ENCODE peak calls at places on chromosome 18, in four cellular contexts. U is GM12878, K is K562, O is HepG2. W is an unnamed sample.

GRCh38 chr18:7146067-7146466 is 28.5 kb upstream of the LAMA1 start:
- DNase-seq in U (no peak), K (no peak), O (no peak), W (no peak)

GRCh38 chr18:30501594-30501993 is 540.9 kb downstream of the DSC3 start:
- DNase-seq in U (no peak), K (no peak), O (no peak), W (no peak)

GRCh38 chr18:3623769-3624545 is 174.0 kb downstream of the TGIF1 start:
- DNase-seq in U (no peak), K (peak; percentile 84), O (peak; percentile 98), W (no peak)

GRCh38 chr18:38909972-38910371 is 1344.4 kb upstream of the CELF4 start:
- DNase-seq in U (no peak), K (no peak), O (no peak), W (no peak)

GRCh38 chr18:60082790-60083189 is 183.0 kb downstream of the PMAIP1 start:
- DNase-seq in U (no peak), K (no peak), O (no peak), W (no peak)

GRCh38 chr18:5894613-5895299 is 566 bp downstream of the TMEM200C start:
- DNase-seq in U (no peak), K (no peak), O (no peak), W (peak; percentile 21)

GRCh38 chr18:31241900-31242409 is 76.0 kb upstream of the DSG1 start:
- DNase-seq in U (no peak), K (peak; percentile 36), O (peak; percentile 98), W (peak; percentile 81)

GRCh38 chr18:74524097-74524496 is 10.2 kb upstream of the CNDP1 start:
- DNase-seq in U (no peak), K (no peak), O (no peak), W (no peak)

GRCh38 chr18:12679183-12679786 is 21.4 kb upstream of the SPIRE1 start:
- DNase-seq in U (no peak), K (no peak), O (no peak), W (no peak)

GRCh38 chr18:24837065-24837464 is 376.6 kb downstream of the HRH4 start:
- DNase-seq in U (no peak), K (no peak), O (no peak), W (no peak)

GRCh38 chr18:48191494-48191893 is 217.7 kb downstream of the ZBTB7C start:
- DNase-seq in U (no peak), K (no peak), O (no peak), W (no peak)

GRCh38 chr18:3595282-3596273 is 145.6 kb downstream of the TGIF1 start:
- DNase-seq in U (peak; percentile 82), K (peak; percentile 64), O (peak; percentile 92), W (no peak)

GRCh38 chr18:12317664-12318333 is 9.8 kb downstream of the TUBB6 start:
- DNase-seq in U (no peak), K (peak; percentile 5), O (no peak), W (no peak)

GRCh38 chr18:12046046-12046750 is 47.4 kb upstream of the ANKRD62 start:
- DNase-seq in U (no peak), K (no peak), O (peak; percentile 21), W (no peak)

GRCh38 chr18:69948919-69949537 is 1.4 kb upstream of the CD226 start:
- DNase-seq in U (peak; percentile 88), K (no peak), O (no peak), W (no peak)

GRCh38 chr18:12252061-12252460 is 2.1 kb upstream of the CIDEA start:
- DNase-seq in U (no peak), K (no peak), O (no peak), W (no peak)

GRCh38 chr18:54033087-54033486 is 191.4 kb downstream of the MBD2 start:
- DNase-seq in U (no peak), K (no peak), O (no peak), W (no peak)

GRCh38 chr18:24595556-24595955 is 135.1 kb downstream of the HRH4 start:
- DNase-seq in U (no peak), K (no peak), O (no peak), W (no peak)

GRCh38 chr18:42363446-42363845 is 408.4 kb downstream of the PIK3C3 start:
- DNase-seq in U (no peak), K (no peak), O (no peak), W (no peak)

GRCh38 chr18:58416704-58417683 is 211.9 kb downstream of the ALPK2 start:
- DNase-seq in U (no peak), K (no peak), O (peak; percentile 70), W (no peak)

GRCh38 chr18:61531182-61531581 is 198.0 kb downstream of the CDH20 start:
- DNase-seq in U (no peak), K (no peak), O (no peak), W (no peak)

GRCh38 chr18:52392160-52392559 is 52.2 kb downstream of the DCC start:
- DNase-seq in U (peak; percentile 52), K (no peak), O (no peak), W (no peak)

GRCh38 chr18:48229445-48230052 is 179.6 kb downstream of the ZBTB7C start:
- DNase-seq in U (no peak), K (no peak), O (no peak), W (no peak)

GRCh38 chr18:13382683-13382989 is 164.1 kb downstream of the LDLRAD4 start:
- DNase-seq in U (no peak), K (no peak), O (no peak), W (no peak)

GRCh38 chr18:55407191-55407590 is 180.8 kb downstream of the TCF4 start:
- DNase-seq in U (no peak), K (no peak), O (no peak), W (no peak)

GRCh38 chr18:68837665-68838390 is 39.9 kb downstream of the CCDC102B start:
- DNase-seq in U (no peak), K (no peak), O (no peak), W (no peak)

GRCh38 chr18:10442551-10442971 is 11.9 kb upstream of the APCDD1 start:
- DNase-seq in U (no peak), K (no peak), O (no peak), W (no peak)

GRCh38 chr18:8989017-8989416 is 113.5 kb upstream of the NDUFV2 start:
- DNase-seq in U (no peak), K (no peak), O (no peak), W (no peak)

GRCh38 chr18:8988262-8988871 is 114.1 kb upstream of the NDUFV2 start:
- DNase-seq in U (no peak), K (peak; percentile 70), O (peak; percentile 46), W (peak; percentile 61)

GRCh38 chr18:8989855-8990254 is 112.6 kb upstream of the NDUFV2 start:
- DNase-seq in U (no peak), K (no peak), O (no peak), W (no peak)

GRCh38 chr18:8991131-8991530 is 111.4 kb upstream of the NDUFV2 start:
- DNase-seq in U (no peak), K (no peak), O (no peak), W (no peak)

DNA sequence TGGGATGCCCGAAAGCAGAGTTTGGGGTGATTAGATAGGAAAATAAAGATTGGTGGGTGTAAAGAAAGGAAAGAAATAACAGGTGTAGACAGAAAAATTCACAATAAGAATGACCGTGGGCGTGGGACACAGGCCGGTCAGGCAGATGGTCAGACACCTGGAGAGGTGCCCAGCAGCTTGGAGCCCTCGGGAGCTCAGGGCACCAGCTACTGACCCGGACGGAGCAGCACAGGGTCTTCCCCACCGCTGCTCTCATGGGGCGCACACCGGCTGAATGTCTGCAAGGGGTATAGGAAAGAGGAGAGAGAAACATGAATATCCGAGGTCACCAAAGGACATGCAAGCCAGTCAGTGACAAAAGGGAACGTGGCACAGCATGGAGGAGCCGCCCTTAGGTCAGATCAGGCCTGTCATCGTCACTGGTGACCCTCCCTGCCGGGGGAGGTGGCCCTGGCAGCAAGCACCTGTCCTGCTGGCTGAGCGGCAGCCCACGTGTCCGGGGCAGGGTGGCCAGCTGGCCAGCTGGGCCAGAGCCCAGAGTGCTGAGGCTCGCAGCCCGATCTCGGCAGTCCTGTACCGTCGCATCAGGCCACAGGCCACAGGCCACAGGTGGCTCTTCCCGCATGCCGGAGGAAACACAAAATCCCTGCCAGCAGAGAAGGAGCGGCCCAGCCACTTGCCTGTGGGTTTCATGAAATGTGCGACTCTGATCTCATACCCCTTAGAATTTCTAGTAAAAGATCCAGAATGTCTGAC is 112.0 kb upstream of the NDUFV2 start:
- DNase-seq in U (no peak), K (no peak), O (no peak), W (no peak)
- TF ChIP-seq FOXK2 in U (no peak), K (no peak), O (no peak), W (no peak)

GRCh38 chr18:79692886-79693285 is 13.3 kb downstream of the CTDP1 start:
- DNase-seq in U (no peak), K (no peak), O (no peak), W (no peak)

GRCh38 chr18:79690586-79691482 is 11.2 kb downstream of the CTDP1 start:
- DNase-seq in U (no peak), K (no peak), O (no peak), W (no peak)

GRCh38 chr18:79687806-79688205 is 8.2 kb downstream of the CTDP1 start:
- DNase-seq in U (no peak), K (no peak), O (no peak), W (no peak)

GRCh38 chr18:79692056-79692455 is 12.5 kb downstream of the CTDP1 start:
- DNase-seq in U (no peak), K (no peak), O (no peak), W (no peak)

DNA sequence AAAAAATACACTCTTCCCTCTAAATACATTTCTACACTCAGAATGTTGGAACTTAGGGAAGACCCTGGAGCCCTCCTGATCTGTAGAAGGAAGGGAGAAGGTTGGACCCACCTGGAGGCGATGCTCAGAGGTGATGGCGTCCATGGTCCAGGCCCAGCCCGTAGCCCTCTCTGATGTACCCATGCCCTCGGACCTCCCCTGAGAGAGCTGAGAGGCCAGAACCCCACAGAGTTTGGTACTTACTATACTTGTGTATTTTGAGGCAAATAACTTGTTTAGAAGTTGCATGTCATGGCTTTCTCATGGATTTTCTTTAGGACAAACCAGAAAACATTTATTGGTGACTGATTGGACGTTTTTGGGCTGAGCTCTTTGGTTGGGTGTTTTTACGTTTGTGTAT is 10.5 kb downstream of the CTDP1 start:
- DNase-seq in U (no peak), K (no peak), O (no peak), W (no peak)
- TF ChIP-seq FOXM1 in U (no peak), K (no peak), O (no peak), W (no peak)

GRCh38 chr18:49510393-49511115 is 23.5 kb upstream of the C18orf32 start:
- DNase-seq in U (no peak), K (peak; percentile 46), O (no peak), W (peak; percentile 50)
- TF ChIP-seq SP1 in U (no peak), K (no peak), O (no peak), W (no peak)

DNA sequence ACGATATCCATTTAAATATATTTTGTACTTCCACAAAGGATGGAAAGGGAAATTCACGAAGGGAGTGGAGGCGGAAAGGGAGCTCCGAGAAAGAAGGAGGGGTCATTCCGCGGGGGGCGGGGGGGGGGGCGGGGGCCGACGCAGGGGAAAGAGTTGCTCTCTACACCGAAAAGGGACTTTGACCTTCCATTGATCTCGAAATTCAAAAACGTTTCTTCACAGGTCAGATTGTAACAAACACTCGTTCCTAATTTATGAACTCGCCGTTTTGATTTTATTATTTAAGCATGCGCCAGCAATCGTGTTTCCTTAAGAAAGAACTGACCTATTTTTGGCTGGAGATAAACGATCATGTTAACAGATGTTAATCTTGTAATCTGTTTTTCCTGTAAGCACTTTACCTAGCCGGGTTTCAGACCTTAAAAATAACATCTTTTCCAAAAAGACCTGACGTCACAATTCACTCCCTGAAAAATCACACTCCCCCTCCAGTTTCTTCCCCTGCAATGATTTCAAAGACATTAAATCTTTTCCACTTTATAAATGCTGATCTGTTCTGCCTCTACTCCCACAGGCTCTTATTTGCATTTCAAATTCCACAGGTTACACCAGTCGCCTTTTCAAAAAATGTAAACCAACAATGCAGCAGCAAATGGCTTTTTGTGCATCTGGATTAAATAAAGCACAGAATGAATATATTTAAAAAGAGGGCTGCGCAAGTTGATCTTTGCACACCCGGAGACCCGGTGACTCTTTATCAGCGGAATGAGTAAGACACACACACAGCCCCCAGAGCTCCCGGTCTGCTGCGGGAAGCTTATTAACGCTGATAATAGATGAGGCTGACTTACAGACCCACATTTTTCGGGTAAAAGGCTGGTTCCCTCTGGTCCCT is 1.6 kb downstream of the ZNF516 start:
- DNase-seq in U (no peak), K (peak; percentile 40), O (peak; percentile 82), W (no peak)
- TF ChIP-seq FOXK2 in U (no peak), K (no peak), O (no peak), W (no peak)

W was measured in HEK293T.